ENCODE peak calls at places on chromosomes 5 and 9, in four cellular contexts. One of them, this sample, is unnamed.

GRCh38 chr5:7073666-7074065 is 322.3 kb upstream of the ADCY2 start:
- DNase-seq in GM23248: no peak
- DNase-seq in PC-3: no peak
- DNase-seq in neural progenitor cell: no peak
- DNase-seq in this sample: no peak

GRCh38 chr9:76023715-76024195 is 133.3 kb downstream of the PCSK5 start:
- DNase-seq in GM23248: no peak
- DNase-seq in PC-3: no peak
- DNase-seq in neural progenitor cell: no peak
- DNase-seq in this sample: peak; percentile 16

GRCh38 chr5:53543401-53543800 is 17.0 kb upstream of the NDUFS4 start:
- DNase-seq in GM23248: peak; percentile 18
- DNase-seq in PC-3: no peak
- DNase-seq in neural progenitor cell: peak; percentile 37
- DNase-seq in this sample: no peak

GRCh38 chr9:37408933-37409710 is 13.4 kb upstream of the GRHPR start:
- DNase-seq in GM23248: no peak
- DNase-seq in PC-3: no peak
- DNase-seq in neural progenitor cell: no peak
- DNase-seq in this sample: peak; percentile 99

GRCh38 chr5:77632526-77633268 is 5.8 kb downstream of the OTP start:
- DNase-seq in GM23248: no peak
- DNase-seq in PC-3: no peak
- DNase-seq in neural progenitor cell: peak; percentile 60
- DNase-seq in this sample: no peak

GRCh38 chr5:139402561-139403158 is 1.2 kb downstream of the SPATA24 start:
- DNase-seq in GM23248: peak; percentile 28
- DNase-seq in PC-3: peak; percentile 33
- DNase-seq in neural progenitor cell: peak; percentile 49
- DNase-seq in this sample: peak; percentile 31

GRCh38 chr5:138725885-138726457 is 27.3 kb upstream of the CTNNA1 start:
- DNase-seq in GM23248: peak; percentile 60
- DNase-seq in PC-3: no peak
- DNase-seq in neural progenitor cell: peak; percentile 68
- DNase-seq in this sample: no peak

GRCh38 chr9:35842020-35842745 is 13.2 kb downstream of the TMEM8B start:
- DNase-seq in GM23248: peak; percentile 50
- DNase-seq in PC-3: no peak
- DNase-seq in neural progenitor cell: no peak
- DNase-seq in this sample: no peak

GRCh38 chr5:163913548-163913947 is 408.1 kb downstream of the MAT2B start:
- DNase-seq in GM23248: peak; percentile 35
- DNase-seq in PC-3: no peak
- DNase-seq in neural progenitor cell: no peak
- DNase-seq in this sample: no peak

GRCh38 chr5:10511741-10512640 is 51.9 kb upstream of the ANKRD33B start:
- DNase-seq in GM23248: no peak
- DNase-seq in PC-3: no peak
- DNase-seq in neural progenitor cell: no peak
- DNase-seq in this sample: no peak

GRCh38 chr9:95463145-95464060 is 53.4 kb downstream of the PTCH1 start:
- DNase-seq in GM23248: no peak
- DNase-seq in PC-3: no peak
- DNase-seq in neural progenitor cell: peak; percentile 31
- DNase-seq in this sample: peak; percentile 18

GRCh38 chr9:7150153-7150890 is 392.5 kb downstream of the KDM4C start:
- DNase-seq in GM23248: no peak
- DNase-seq in PC-3: no peak
- DNase-seq in neural progenitor cell: no peak
- DNase-seq in this sample: no peak

GRCh38 chr5:132086277-132086794 is 12.7 kb downstream of the CSF2 start:
- DNase-seq in GM23248: peak; percentile 97
- DNase-seq in PC-3: peak; percentile 91
- DNase-seq in neural progenitor cell: no peak
- DNase-seq in this sample: no peak

GRCh38 chr5:56440871-56441740 is 208.0 kb upstream of the ANKRD55 start:
- DNase-seq in GM23248: peak; percentile 76
- DNase-seq in PC-3: peak; percentile 47
- DNase-seq in neural progenitor cell: no peak
- DNase-seq in this sample: no peak

GRCh38 chr5:136501133-136501532 is 135.8 kb upstream of the TRPC7 start:
- DNase-seq in GM23248: no peak
- DNase-seq in PC-3: no peak
- DNase-seq in neural progenitor cell: no peak
- DNase-seq in this sample: no peak

GRCh38 chr9:129482521-129483466 is 138.1 kb downstream of the C9orf50 start:
- DNase-seq in GM23248: peak; percentile 98
- DNase-seq in PC-3: peak; percentile 84
- DNase-seq in neural progenitor cell: peak; percentile 74
- DNase-seq in this sample: no peak

GRCh38 chr9:98873535-98874432 is 66.3 kb downstream of the GALNT12 start:
- DNase-seq in GM23248: peak; percentile 79
- DNase-seq in PC-3: peak; percentile 62
- DNase-seq in neural progenitor cell: no peak
- DNase-seq in this sample: no peak

GRCh38 chr9:136470792-136471469 is 11.9 kb downstream of the SEC16A start:
- DNase-seq in GM23248: no peak
- DNase-seq in PC-3: no peak
- DNase-seq in neural progenitor cell: no peak
- DNase-seq in this sample: no peak

GRCh38 chr9:94918038-94918753 is 191.7 kb downstream of the AOPEP start:
- DNase-seq in GM23248: no peak
- DNase-seq in PC-3: no peak
- DNase-seq in neural progenitor cell: no peak
- DNase-seq in this sample: no peak

GRCh38 chr9:134501266-134502181 is 140.1 kb upstream of the COL5A1 start:
- DNase-seq in GM23248: no peak
- DNase-seq in PC-3: no peak
- DNase-seq in neural progenitor cell: no peak
- DNase-seq in this sample: no peak
- TF ChIP-seq EZH2 in GM23248: no peak
- TF ChIP-seq EZH2 in PC-3: no peak
- TF ChIP-seq EZH2 in neural progenitor cell: no peak
- TF ChIP-seq EZH2 in this sample: no peak

GRCh38 chr5:1876708-1877433 is 5.9 kb downstream of the IRX4 start:
- DNase-seq in GM23248: no peak
- DNase-seq in PC-3: no peak
- DNase-seq in neural progenitor cell: peak; percentile 68
- DNase-seq in this sample: no peak
- H3K9ac ChIP-seq in GM23248: no peak overlapping the region
- H3K9ac ChIP-seq in PC-3: no peak overlapping the region
- H3K9ac ChIP-seq in neural progenitor cell: no peak overlapping the region
- H3K9ac ChIP-seq in this sample: no peak overlapping the region

GRCh38 chr5:1133108-1133507 is 21.2 kb upstream of the SLC12A7 start:
- DNase-seq in GM23248: no peak
- DNase-seq in PC-3: no peak
- DNase-seq in neural progenitor cell: no peak
- DNase-seq in this sample: no peak
- H3F3A ChIP-seq in GM23248: no peaks in the 10 kb centered on the region
- H3F3A ChIP-seq in PC-3: no peaks in the 10 kb centered on the region
- H3F3A ChIP-seq in neural progenitor cell: no peaks in the 10 kb centered on the region
- H3F3A ChIP-seq in this sample: peaks cover 37% of the 10 kb centered on the region

GRCh38 chr9:21965401-21965951 is 28.7 kb downstream of the CDKN2A start:
- DNase-seq in GM23248: peak; percentile 93
- DNase-seq in PC-3: peak; percentile 60
- DNase-seq in neural progenitor cell: peak; percentile 89
- DNase-seq in this sample: no peak
- TF ChIP-seq EZH2 in GM23248: no peak
- TF ChIP-seq EZH2 in PC-3: no peak
- TF ChIP-seq EZH2 in neural progenitor cell: peak; percentile 74
- TF ChIP-seq EZH2 in this sample: no peak

GRCh38 chr9:34451135-34451534 is 7.2 kb downstream of the FAM219A start:
- DNase-seq in GM23248: no peak
- DNase-seq in PC-3: no peak
- DNase-seq in neural progenitor cell: no peak
- DNase-seq in this sample: no peak

GRCh38 chr9:34454571-34455065 is 3.8 kb downstream of the FAM219A start:
- DNase-seq in GM23248: peak; percentile 89
- DNase-seq in PC-3: peak; percentile 71
- DNase-seq in neural progenitor cell: no peak
- DNase-seq in this sample: no peak

GRCh38 chr9:34452568-34452967 is 5.8 kb downstream of the FAM219A start:
- DNase-seq in GM23248: no peak
- DNase-seq in PC-3: no peak
- DNase-seq in neural progenitor cell: no peak
- DNase-seq in this sample: no peak

GRCh38 chr9:34450644-34451043 is 7.7 kb downstream of the FAM219A start:
- DNase-seq in GM23248: no peak
- DNase-seq in PC-3: no peak
- DNase-seq in neural progenitor cell: no peak
- DNase-seq in this sample: no peak

GRCh38 chr9:34451545-34451944 is 6.8 kb downstream of the FAM219A start:
- DNase-seq in GM23248: peak; percentile 31
- DNase-seq in PC-3: no peak
- DNase-seq in neural progenitor cell: no peak
- DNase-seq in this sample: no peak
- H3K9ac ChIP-seq in GM23248: no peak overlapping the region
- H3K9ac ChIP-seq in PC-3: no peak overlapping the region
- H3K9ac ChIP-seq in neural progenitor cell: no peak overlapping the region
- H3K9ac ChIP-seq in this sample: no peak overlapping the region

This sample was measured in MM.1S.